ENCODE peak calls at places on chromosomes 6 and 20, in six cellular contexts. U is sciatic nerve, Q is NCI-H345, Y is left kidney, W is foreskin fibroblast, O is NAMALWA. R is an unnamed sample.
A peak's percentile ranks its signal among the peaks of the same experiment; 100 is the strongest.

GRCh38 chr6:163369628-163370365 is 44.7 kb upstream of the QKI start:
- DNase-seq in U (no peak), Q (no peak), Y (no peak), W (no peak), O (no peak), R (no peak)

GRCh38 chr20:48841861-48842529 is 14.2 kb upstream of the PREX1 start:
- DNase-seq in U (no peak), Q (no peak), Y (no peak), W (peak; percentile 70), O (peak; percentile 39), R (peak; percentile 62)

GRCh38 chr20:31675828-31676533 is 38.3 kb downstream of the COX4I2 start:
- DNase-seq in U (no peak), Q (no peak), Y (peak; percentile 59), W (no peak), O (no peak), R (no peak)

GRCh38 chr6:53410508-53411258 is 61.9 kb upstream of the ELOVL5 start:
- DNase-seq in U (no peak), Q (no peak), Y (peak; percentile 20), W (peak; percentile 37), O (peak; percentile 75), R (peak; percentile 2)

GRCh38 chr6:15324427-15324985 is 78.6 kb downstream of the JARID2 start:
- DNase-seq in U (no peak), Q (no peak), Y (no peak), W (no peak), O (no peak), R (no peak)

GRCh38 chr20:21681219-21681931 is 24.1 kb upstream of the PAX1 start:
- DNase-seq in U (no peak), Q (no peak), Y (no peak), W (no peak), O (no peak), R (no peak)

GRCh38 chr6:136989591-136990578 is 54.9 kb downstream of the IL20RA start:
- DNase-seq in U (no peak), Q (peak; percentile 73), Y (peak; percentile 87), W (no peak), O (no peak), R (no peak)

GRCh38 chr6:105609375-105609991 is 206.6 kb upstream of the PREP start:
- DNase-seq in U (no peak), Q (no peak), Y (no peak), W (no peak), O (no peak), R (no peak)

GRCh38 chr6:65468307-65468706 is 238.7 kb downstream of the EYS start:
- DNase-seq in U (no peak), Q (no peak), Y (no peak), W (no peak), O (no peak), R (no peak)

GRCh38 chr20:23393999-23394775 is 27.1 kb downstream of the NAPB start:
- DNase-seq in U (no peak), Q (no peak), Y (no peak), W (peak; percentile 11), O (no peak), R (no peak)

GRCh38 chr6:33136310-33136895 is 55.9 kb downstream of the COL11A2 start:
- DNase-seq in U (no peak), Q (no peak), Y (peak; percentile 80), W (no peak), O (no peak), R (no peak)

GRCh38 chr20:57006411-57007170 is 259.9 kb downstream of the BMP7 start:
- DNase-seq in U (no peak), Q (no peak), Y (peak; percentile 34), W (no peak), O (no peak), R (peak; percentile 36)

GRCh38 chr20:48403362-48403761 is 424.4 kb downstream of the PREX1 start:
- DNase-seq in U (no peak), Q (peak; percentile 62), Y (no peak), W (no peak), O (no peak), R (no peak)

GRCh38 chr6:4583026-4583425 is 193.2 kb upstream of the CDYL start:
- DNase-seq in U (no peak), Q (no peak), Y (no peak), W (no peak), O (no peak), R (no peak)

R was measured in GM04503.